ENCODE peak calls at places on chromosomes 3 and 15, in four cellular contexts. S is left ventricle myocardium inferior, D is lower lobe of right lung, L is heart right ventricle. T is an unnamed sample.
A peak's percentile ranks its signal among the peaks of the same experiment; 100 is the strongest.

GRCh38 chr3:11482024-11482423 is 161.7 kb downstream of the VGLL4 start:
- DNase-seq in S (peak; percentile 79), D (no peak), L (peak; percentile 82), T (no peak)

GRCh38 chr3:173932624-173933023 is 535.1 kb downstream of the NLGN1 start:
- DNase-seq in S (no peak), D (no peak), L (no peak), T (no peak)

GRCh38 chr3:155853214-155854146 is 747 bp downstream of the SLC33A1 start:
- DNase-seq in S (peak; percentile 22), D (peak; percentile 62), L (peak; percentile 9), T (no peak)

GRCh38 chr3:129305592-129306091 is 27.0 kb downstream of the HMCES start:
- DNase-seq in S (peak; percentile 81), D (peak; percentile 94), L (peak; percentile 80), T (peak; percentile 99)

GRCh38 chr3:174125267-174125844 is 727.8 kb downstream of the NLGN1 start:
- DNase-seq in S (no peak), D (no peak), L (peak; percentile 5), T (peak; percentile 50)

GRCh38 chr3:109532257-109533216 is 195.2 kb upstream of the DPPA4 start:
- DNase-seq in S (no peak), D (no peak), L (no peak), T (peak; percentile 50)

GRCh38 chr3:179735321-179735720 is 82.5 kb downstream of the USP13 start:
- DNase-seq in S (no peak), D (no peak), L (no peak), T (no peak)

GRCh38 chr3:12906916-12907290 is 65.5 kb upstream of the RPL32 start:
- DNase-seq in S (no peak), D (no peak), L (no peak), T (no peak)

GRCh38 chr15:81281176-81281735 is 42.7 kb downstream of the STARD5 start:
- DNase-seq in S (no peak), D (no peak), L (no peak), T (no peak)

GRCh38 chr3:120153294-120153693 is 59.0 kb upstream of the GSK3B start:
- DNase-seq in S (no peak), D (no peak), L (no peak), T (no peak)

GRCh38 chr3:10561162-10561561 is 55.8 kb upstream of the ATP2B2 start:
- DNase-seq in S (no peak), D (no peak), L (no peak), T (no peak)

GRCh38 chr3:179355996-179356395 is 8.5 kb downstream of the MFN1 start:
- DNase-seq in S (no peak), D (no peak), L (no peak), T (no peak)

GRCh38 chr3:170500995-170501394 is 82.3 kb downstream of the CLDN11 start:
- DNase-seq in S (no peak), D (no peak), L (no peak), T (no peak)

GRCh38 chr15:69658401-69658945 is 205.9 kb downstream of the RPLP1 start:
- DNase-seq in S (no peak), D (no peak), L (no peak), T (no peak)
- H3K27ac ChIP-seq in S (no peak overlapping the region), D (no peak overlapping the region), L (no peak overlapping the region), T (no peak overlapping the region)

DNA sequence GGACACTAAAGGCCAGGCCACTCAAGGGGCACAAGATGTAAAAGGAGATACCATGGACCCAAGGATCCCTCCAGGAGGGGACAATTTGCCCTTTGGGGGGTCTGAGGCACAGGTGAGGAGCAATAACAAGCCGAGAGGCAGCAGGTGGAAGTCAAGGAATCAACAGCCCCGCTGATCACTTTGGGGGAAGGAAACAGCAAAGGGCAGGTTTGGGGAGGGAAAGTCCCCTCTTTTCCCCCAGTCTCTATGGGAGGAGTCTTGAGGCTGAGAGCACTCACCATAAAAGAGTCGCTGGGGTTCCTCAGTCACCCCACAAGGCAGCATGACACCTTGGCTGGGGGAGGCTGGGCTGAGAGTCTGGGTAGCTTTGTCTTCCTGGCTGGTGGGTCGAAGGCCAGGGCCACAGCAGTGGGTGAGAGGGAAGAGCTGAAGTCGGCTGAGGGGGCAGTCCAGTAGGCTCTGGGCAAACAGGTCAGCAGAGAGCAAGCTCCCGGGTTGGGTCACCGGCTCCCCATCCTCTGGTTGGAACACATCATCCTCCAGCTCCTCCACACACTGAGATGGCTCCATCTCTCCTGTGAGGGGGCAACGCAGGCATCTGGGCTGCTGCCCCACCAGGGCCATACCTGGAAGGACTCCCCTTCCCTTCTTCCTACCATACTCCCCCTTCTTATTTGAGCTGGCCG is 3.0 kb downstream of the BMF start:
- DNase-seq in S (no peak), D (no peak), L (no peak), T (no peak)
- H3K4me1 ChIP-seq in S (peaks cover 85% of the 10 kb centered on the region), D (peaks cover 76% of the 10 kb centered on the region), L (peaks cover 74% of the 10 kb centered on the region), T (peaks cover 29% of the 10 kb centered on the region)

GRCh38 chr3:183312433-183312832 is 59.4 kb downstream of the B3GNT5 start:
- DNase-seq in S (no peak), D (no peak), L (no peak), T (no peak)
- H3K27ac ChIP-seq in S (no peak overlapping the region), D (no peak overlapping the region), L (no peak overlapping the region), T (no peak overlapping the region)

DNA sequence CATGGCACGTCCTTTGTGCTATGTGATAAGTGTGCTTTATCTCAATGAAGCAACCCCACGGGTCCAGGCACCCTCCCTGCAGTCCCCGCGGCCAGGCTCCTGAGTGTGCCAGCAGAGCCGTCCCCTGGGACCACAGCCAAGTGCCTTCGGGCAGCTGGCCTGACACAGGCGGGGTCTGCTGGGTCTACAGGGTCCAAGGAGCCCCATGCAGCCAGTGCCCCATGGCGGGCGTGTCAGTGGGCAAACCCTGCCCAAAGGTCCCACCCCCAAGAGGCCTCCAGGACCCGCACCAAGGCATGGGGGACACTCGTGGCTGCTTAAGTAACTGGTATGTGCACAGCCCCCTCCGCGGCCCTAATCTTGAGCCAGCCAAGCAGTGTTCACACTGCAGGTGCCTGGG is 35.3 kb downstream of the KLHL25 start:
- DNase-seq in S (no peak), D (no peak), L (peak; percentile 52), T (no peak)
- H3K4me1 ChIP-seq in S (peaks cover 81% of the 10 kb centered on the region), D (peaks cover 9% of the 10 kb centered on the region), L (peaks cover 73% of the 10 kb centered on the region), T (peaks cover 2% of the 10 kb centered on the region)

GRCh38 chr3:99879275-99879674 is 61.6 kb downstream of the CMSS1 start:
- DNase-seq in S (no peak), D (no peak), L (no peak), T (no peak)

GRCh38 chr3:99875573-99875924 is 57.9 kb downstream of the CMSS1 start:
- DNase-seq in S (no peak), D (no peak), L (no peak), T (no peak)

GRCh38 chr3:99878005-99878404 is 60.3 kb downstream of the CMSS1 start:
- DNase-seq in S (no peak), D (no peak), L (no peak), T (no peak)

GRCh38 chr3:99875925-99876781 is 58.5 kb downstream of the CMSS1 start:
- DNase-seq in S (peak; percentile 85), D (peak; percentile 89), L (peak; percentile 84), T (peak; percentile 50)

DNA sequence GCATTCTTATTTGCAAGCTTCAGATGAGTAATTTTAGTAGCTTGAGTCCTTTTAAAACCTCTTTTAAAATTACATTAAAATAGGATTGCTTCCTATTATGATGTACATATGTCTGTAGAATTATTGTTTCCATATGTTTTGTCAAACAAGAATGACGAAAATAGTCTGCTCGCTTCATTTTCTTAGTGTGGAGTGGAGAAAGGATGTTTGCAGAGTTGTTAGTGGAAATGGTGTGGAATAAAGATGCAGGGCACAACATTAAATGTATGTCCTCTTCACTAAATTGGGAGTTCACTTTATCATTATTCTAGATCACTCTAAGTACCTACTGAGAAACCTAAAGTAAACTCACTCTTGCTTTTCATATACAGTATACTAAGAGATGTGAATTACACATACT is 59.5 kb downstream of the CMSS1 start:
- DNase-seq in S (no peak), D (no peak), L (no peak), T (no peak)
- H3K27ac ChIP-seq in S (peak overlapping the region; percentile 91), D (peak overlapping the region; percentile 93), L (peak overlapping the region; percentile 98), T (no peak overlapping the region)

DNA sequence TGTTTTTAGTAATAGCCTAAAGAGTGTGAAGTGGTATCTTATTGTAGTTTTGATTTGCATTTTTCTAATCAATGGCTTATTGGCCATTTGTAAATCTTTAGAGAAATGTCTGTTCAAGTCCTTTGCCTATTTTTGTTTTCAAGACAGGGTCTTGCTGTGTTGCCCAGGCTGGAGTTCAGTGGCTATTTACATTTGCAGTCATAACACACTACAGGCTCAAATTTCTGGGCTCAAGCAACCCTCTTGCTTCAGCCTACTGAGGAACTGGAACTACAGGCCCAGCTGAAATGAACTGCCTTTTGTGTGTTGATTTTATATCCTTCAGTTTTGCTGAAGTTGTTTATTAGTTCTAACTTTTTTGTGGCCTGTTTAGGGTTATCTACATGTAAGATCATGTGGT is 27.9 kb downstream of the BSN start:
- DNase-seq in S (no peak), D (no peak), L (no peak), T (no peak)
- H3K4me1 ChIP-seq in S (no peaks in the 10 kb centered on the region), D (no peaks in the 10 kb centered on the region), L (no peaks in the 10 kb centered on the region), T (no peaks in the 10 kb centered on the region)

GRCh38 chr15:57031605-57032004 is 113.2 kb downstream of the TCF12 start:
- DNase-seq in S (no peak), D (no peak), L (peak; percentile 59), T (no peak)
- H3K27ac ChIP-seq in S (peak overlapping the region; percentile 42), D (no peak overlapping the region), L (peak overlapping the region; percentile 24), T (no peak overlapping the region)

DNA sequence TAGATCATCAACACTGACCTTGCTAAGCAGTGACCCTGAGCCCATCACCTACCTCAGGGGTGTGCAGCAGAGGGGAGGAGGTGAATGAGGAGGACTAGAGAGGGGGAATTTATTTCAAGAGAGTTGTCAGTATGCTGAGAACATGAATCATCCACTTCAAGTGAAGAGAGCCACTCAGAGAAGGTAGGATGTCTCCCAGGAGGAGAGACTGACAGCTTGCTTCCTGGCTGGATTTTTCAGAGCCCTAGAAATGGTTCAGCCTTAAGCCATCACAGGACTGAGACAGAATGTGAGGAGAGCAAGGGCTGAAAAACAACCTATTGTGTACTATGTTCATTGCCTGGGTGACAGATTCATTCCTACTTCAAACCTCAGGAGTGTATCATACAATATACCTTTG is 34.8 kb downstream of the CCNL1 start:
- DNase-seq in S (no peak), D (no peak), L (no peak), T (no peak)
- H3K4me1 ChIP-seq in S (peaks cover 37% of the 10 kb centered on the region), D (peaks cover 36% of the 10 kb centered on the region), L (peaks cover 28% of the 10 kb centered on the region), T (peaks cover 2% of the 10 kb centered on the region)

GRCh38 chr3:62319570-62320243 is 53.6 kb downstream of the FEZF2 start:
- DNase-seq in S (no peak), D (no peak), L (no peak), T (no peak)

GRCh38 chr3:62318365-62318751 is 55.0 kb downstream of the FEZF2 start:
- DNase-seq in S (no peak), D (peak; percentile 25), L (no peak), T (no peak)

GRCh38 chr3:62316525-62316924 is 56.8 kb downstream of the FEZF2 start:
- DNase-seq in S (no peak), D (no peak), L (no peak), T (no peak)

GRCh38 chr3:62323241-62323640 is 50.1 kb downstream of the FEZF2 start:
- DNase-seq in S (no peak), D (no peak), L (no peak), T (no peak)

GRCh38 chr3:62318752-62319569 is 54.4 kb downstream of the FEZF2 start:
- DNase-seq in S (peak; percentile 81), D (peak; percentile 91), L (peak; percentile 85), T (peak; percentile 58)
- H3K27ac ChIP-seq in S (peak overlapping the region; percentile 78), D (peak overlapping the region; percentile 69), L (peak overlapping the region; percentile 67), T (no peak overlapping the region)

GRCh38 chr3:14200841-14201240 is 22.2 kb downstream of the LSM3 start:
- DNase-seq in S (no peak), D (no peak), L (no peak), T (no peak)
- H3K4me1 ChIP-seq in S (peaks cover 25% of the 10 kb centered on the region), D (peaks cover 38% of the 10 kb centered on the region), L (peaks cover 30% of the 10 kb centered on the region), T (no peaks in the 10 kb centered on the region)

T was measured in iPS DF 6.9.